ENCODE peak calls at places on chromosomes 1 and 21, in ten cellular contexts. D, N, Y, V, F, T, W, O, U and M are unnamed samples.

GRCh38 chr1:29354511-29355098 is 118.3 kb downstream of the PTPRU start:
- DNase-seq in D (no peak), N (no peak), Y (no peak), V (no peak), F (no peak), T (no peak), W (no peak), O (no peak), U (no peak), M (no peak)

GRCh38 chr1:156117414-156118174 is 3.1 kb downstream of the LMNA start:
- DNase-seq in D (peak), N (peak), Y (no peak), V (no peak), F (no peak), T (no peak), W (no peak), O (no peak), U (no peak), M (no peak)

GRCh38 chr1:152673016-152673415 is 2.1 kb upstream of the LCE2C start:
- DNase-seq in D (no peak), N (peak), Y (no peak), V (no peak), F (no peak), T (no peak), W (no peak), O (no peak), U (no peak), M (no peak)

GRCh38 chr1:183025782-183026774 is 2.9 kb downstream of the LAMC1 start:
- DNase-seq in D (peak), N (peak), Y (no peak), V (peak), F (peak), T (no peak), W (no peak), O (no peak), U (no peak), M (no peak)

GRCh38 chr1:8018492-8019228 is 7.4 kb downstream of the ERRFI1 start:
- DNase-seq in D (peak), N (peak), Y (no peak), V (peak), F (no peak), T (no peak), W (no peak), O (no peak), U (no peak), M (no peak)

GRCh38 chr1:15501208-15502032 is 22.6 kb downstream of the CASP9 start:
- DNase-seq in D (peak), N (peak), Y (peak), V (peak), F (peak), T (peak), W (peak), O (peak), U (peak), M (no peak)

GRCh38 chr1:3004285-3005205 is 16.7 kb upstream of the ACTRT2 start:
- DNase-seq in D (no peak), N (no peak), Y (peak), V (no peak), F (no peak), T (peak), W (no peak), O (no peak), U (no peak), M (no peak)

GRCh38 chr1:8095584-8095983 is 69.5 kb upstream of the ERRFI1 start:
- DNase-seq in D (no peak), N (no peak), Y (no peak), V (no peak), F (no peak), T (no peak), W (no peak), O (no peak), U (no peak), M (no peak)

GRCh38 chr1:160646711-160647328 is at the start of gene SLAMF1:
- DNase-seq in D (no peak), N (peak), Y (no peak), V (no peak), F (no peak), T (peak), W (no peak), O (no peak), U (no peak), M (no peak)

GRCh38 chr1:43388021-43388575 is 1.5 kb downstream of the MED8 start:
- DNase-seq in D (peak), N (peak), Y (no peak), V (peak), F (peak), T (peak), W (no peak), O (no peak), U (no peak), M (no peak)

GRCh38 chr1:231100393-231100792 is 60.3 kb upstream of the FAM89A start:
- DNase-seq in D (no peak), N (no peak), Y (no peak), V (no peak), F (no peak), T (no peak), W (no peak), O (no peak), U (peak), M (no peak)

GRCh38 chr1:21893046-21893805 is 43.9 kb downstream of the HSPG2 start:
- DNase-seq in D (no peak), N (no peak), Y (no peak), V (no peak), F (no peak), T (no peak), W (no peak), O (no peak), U (no peak), M (no peak)

GRCh38 chr1:104929280-104929679 is 1179.6 kb downstream of the AMY1C start:
- DNase-seq in D (no peak), N (no peak), Y (no peak), V (no peak), F (no peak), T (no peak), W (no peak), O (no peak), U (no peak), M (no peak)

GRCh38 chr21:46455575-46456385 is 2.9 kb upstream of the DIP2A start:
- DNase-seq in D (no peak), N (peak), Y (no peak), V (peak), F (peak), T (no peak), W (no peak), O (peak), U (no peak), M (no peak)

GRCh38 chr1:145720878-145721671 is 1.8 kb downstream of the CD160 start:
- DNase-seq in D (no peak), N (peak), Y (peak), V (peak), F (peak), T (peak), W (no peak), O (peak), U (peak), M (no peak)

GRCh38 chr21:25370311-25370744 is 237.0 kb downstream of the MRPL39 start:
- DNase-seq in D (no peak), N (peak), Y (no peak), V (peak), F (peak), T (no peak), W (peak), O (no peak), U (peak), M (peak)

GRCh38 chr1:13926556-13926955 is 226.6 kb downstream of the PRDM2 start:
- DNase-seq in D (no peak), N (no peak), Y (no peak), V (no peak), F (no peak), T (no peak), W (no peak), O (no peak), U (no peak), M (no peak)

GRCh38 chr1:40859017-40859416 is 3.1 kb downstream of the CITED4 start:
- DNase-seq in D (no peak), N (no peak), Y (no peak), V (no peak), F (no peak), T (no peak), W (no peak), O (no peak), U (no peak), M (no peak)

GRCh38 chr1:115906627-115907026 is 65.7 kb upstream of the NHLH2 start:
- DNase-seq in D (peak), N (no peak), Y (no peak), V (no peak), F (no peak), T (no peak), W (no peak), O (no peak), U (peak), M (no peak)

GRCh38 chr1:61641578-61642336 is 83.2 kb downstream of the TM2D1 start:
- DNase-seq in D (no peak), N (peak), Y (peak), V (peak), F (peak), T (peak), W (no peak), O (peak), U (peak), M (peak)

GRCh38 chr1:163395767-163396166 is 74.0 kb downstream of the NUF2 start:
- DNase-seq in D (no peak), N (no peak), Y (no peak), V (peak), F (no peak), T (no peak), W (peak), O (no peak), U (no peak), M (no peak)

GRCh38 chr21:23743821-23744220 is 1863.5 kb downstream of the MRPL39 start:
- DNase-seq in D (no peak), N (no peak), Y (no peak), V (no peak), F (no peak), T (no peak), W (no peak), O (no peak), U (no peak), M (no peak)

GRCh38 chr1:93692983-93693591 is 11.4 kb upstream of the BCAR3 start:
- DNase-seq in D (peak), N (peak), Y (no peak), V (peak), F (peak), T (peak), W (no peak), O (no peak), U (no peak), M (no peak)

GRCh38 chr1:33099290-33100118 is 18.6 kb downstream of the AZIN2 start:
- DNase-seq in D (peak), N (peak), Y (peak), V (peak), F (peak), T (peak), W (peak), O (no peak), U (peak), M (peak)

GRCh38 chr1:51305371-51305823 is 25.0 kb downstream of the TTC39A start:
- DNase-seq in D (no peak), N (no peak), Y (no peak), V (no peak), F (no peak), T (no peak), W (no peak), O (no peak), U (peak), M (no peak)

GRCh38 chr1:234675561-234675960 is 65.6 kb upstream of the IRF2BP2 start:
- DNase-seq in D (no peak), N (no peak), Y (no peak), V (no peak), F (no peak), T (no peak), W (peak), O (no peak), U (no peak), M (no peak)

GRCh38 chr1:219567341-219567947 is 45.5 kb downstream of the ZC3H11B start:
- DNase-seq in D (no peak), N (peak), Y (no peak), V (peak), F (peak), T (no peak), W (peak), O (no peak), U (peak), M (no peak)

GRCh38 chr1:25781130-25781433 is 18.9 kb upstream of the SELENON start:
- DNase-seq in D (no peak), N (no peak), Y (no peak), V (no peak), F (no peak), T (no peak), W (no peak), O (no peak), U (no peak), M (no peak)

GRCh38 chr1:219801433-219801832 is 126.9 kb downstream of the SLC30A10 start:
- DNase-seq in D (no peak), N (no peak), Y (no peak), V (no peak), F (no peak), T (no peak), W (no peak), O (no peak), U (no peak), M (no peak)

GRCh38 chr1:38420666-38421065 is 374.1 kb upstream of the POU3F1 start:
- DNase-seq in D (no peak), N (no peak), Y (no peak), V (no peak), F (no peak), T (no peak), W (no peak), O (no peak), U (no peak), M (no peak)

GRCh38 chr1:107061886-107062285 is 5.4 kb downstream of the PRMT6 start:
- DNase-seq in D (no peak), N (no peak), Y (no peak), V (no peak), F (no peak), T (no peak), W (no peak), O (no peak), U (no peak), M (no peak)

GRCh38 chr1:38003261-38004250 is 1.8 kb downstream of the FHL3 start:
- DNase-seq in D (no peak), N (peak), Y (no peak), V (peak), F (peak), T (no peak), W (no peak), O (no peak), U (peak), M (no peak)

GRCh38 chr1:103516693-103517092 is 8.8 kb upstream of the RNPC3 start:
- DNase-seq in D (no peak), N (peak), Y (no peak), V (peak), F (peak), T (no peak), W (no peak), O (no peak), U (no peak), M (no peak)

GRCh38 chr1:25011270-25011669 is 81.2 kb upstream of the RUNX3 start:
- DNase-seq in D (no peak), N (no peak), Y (no peak), V (no peak), F (no peak), T (no peak), W (no peak), O (no peak), U (no peak), M (no peak)

DNA sequence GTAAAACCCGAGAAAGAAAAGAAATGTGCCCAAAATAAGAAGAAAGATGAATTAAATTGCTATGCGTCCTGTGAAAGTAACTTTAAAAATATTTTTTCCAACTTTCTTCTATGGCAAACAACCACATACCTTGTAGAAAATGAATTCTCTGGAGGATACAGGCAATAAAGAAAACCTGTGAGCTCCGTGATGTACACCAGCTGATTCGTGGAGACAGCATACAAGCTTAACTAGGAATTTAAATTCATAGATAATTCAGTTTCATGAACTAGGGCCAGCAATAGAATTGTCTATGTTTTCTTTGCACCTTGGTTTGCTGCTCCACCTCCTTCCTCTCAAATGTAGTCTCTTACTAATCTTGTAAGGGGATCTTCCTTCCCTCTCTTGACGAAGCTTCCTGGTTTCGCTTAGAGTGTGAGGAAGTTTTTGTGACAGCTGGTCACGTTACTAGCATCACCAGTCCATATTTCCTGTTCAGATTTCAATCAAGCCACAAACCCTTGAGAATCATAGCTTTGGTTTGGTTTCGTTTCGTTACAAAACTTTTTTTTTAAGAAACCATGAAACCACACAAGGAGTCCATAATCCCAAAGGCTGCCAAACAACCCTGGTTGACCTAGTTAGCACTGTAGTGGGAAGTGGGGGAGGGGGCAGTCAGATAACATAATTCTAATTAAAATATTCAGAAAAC is 35.8 kb downstream of the GREM2 start:
- DNase-seq in D (no peak), N (peak), Y (no peak), V (peak), F (peak), T (no peak), W (no peak), O (no peak), U (no peak), M (peak)
- H3K4me3 ChIP-seq in D (no peak), N (peak), Y (peak), V (peak), F (peak), T (no peak), W (peak), O (peak), U (no peak), M (peak)

DNA sequence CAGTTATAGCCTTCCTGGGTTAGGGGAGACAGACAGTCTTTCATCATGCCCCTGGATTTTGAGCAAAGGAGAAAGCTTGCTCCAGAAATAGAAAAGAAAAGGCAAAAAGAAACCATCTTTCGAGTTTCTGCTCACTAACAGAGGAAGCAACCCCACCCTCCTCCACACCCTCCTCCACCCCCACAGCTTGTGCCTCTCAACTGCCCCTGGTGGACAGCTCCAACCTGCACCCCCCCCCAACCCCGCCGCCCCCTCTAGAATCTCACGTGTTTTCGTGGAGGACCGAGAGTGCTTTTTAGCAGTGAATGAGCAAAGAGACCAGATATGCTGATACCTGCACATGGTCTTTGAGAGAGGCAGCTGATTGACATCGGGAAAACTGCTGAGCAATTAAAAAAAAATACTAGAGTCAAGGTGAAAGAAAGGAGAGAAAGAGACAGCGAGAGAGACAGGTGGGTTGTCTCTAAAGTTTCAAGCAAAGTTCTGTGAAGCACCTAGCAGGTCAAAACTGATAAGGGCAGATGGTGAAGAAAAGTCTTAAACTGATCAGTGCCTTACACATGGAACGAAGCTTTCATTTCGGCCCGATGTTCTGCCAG is 358.3 kb downstream of the KIF26B start:
- DNase-seq in D (no peak), N (peak), Y (no peak), V (peak), F (no peak), T (no peak), W (no peak), O (no peak), U (no peak), M (no peak)
- TF ChIP-seq CTCF in D (no peak), N (peak), Y (no peak), V (peak), F (no peak), T (no peak), W (no peak), O (no peak), U (peak), M (peak)

GRCh38 chr1:19723874-19724273 is 59.2 kb downstream of the HTR6 start:
- DNase-seq in D (no peak), N (no peak), Y (no peak), V (no peak), F (no peak), T (no peak), W (no peak), O (no peak), U (no peak), M (no peak)
- H3K4me3 ChIP-seq in D (no peak), N (no peak), Y (no peak), V (no peak), F (no peak), T (no peak), W (no peak), O (no peak), U (no peak), M (no peak)

DNA sequence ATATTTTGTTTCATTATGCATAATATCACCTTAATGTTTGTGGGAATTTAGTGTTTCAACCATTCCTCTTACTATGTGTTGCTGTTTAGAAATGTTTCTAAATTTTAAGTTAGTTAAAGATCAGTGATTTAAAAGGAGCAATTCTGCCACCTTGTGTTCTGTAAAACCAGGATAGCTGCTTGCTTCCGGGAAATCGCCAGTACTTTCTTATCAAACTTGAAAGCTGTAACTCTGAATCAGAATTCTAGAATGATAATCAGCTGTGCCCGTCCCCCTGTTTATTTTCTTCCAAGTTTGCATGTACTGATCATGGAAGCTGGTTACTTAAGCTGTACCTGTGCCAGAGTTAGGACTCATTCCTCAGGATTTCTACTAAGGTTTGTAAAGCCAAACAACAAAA is 656.4 kb downstream of the LTN1 start:
- DNase-seq in D (no peak), N (peak), Y (no peak), V (peak), F (peak), T (no peak), W (peak), O (peak), U (peak), M (peak)
- TF ChIP-seq CTCF in D (peak), N (peak), Y (peak), V (peak), F (peak), T (no peak), W (peak), O (peak), U (peak), M (peak)